ENCODE peak calls at places on chromosomes 6 and 20, in four cellular contexts. O, L, B and X are unnamed samples.
A peak's percentile ranks its signal among the peaks of the same experiment; 100 is the strongest.

GRCh38 chr6:142444800-142445405 is 143.1 kb downstream of the ADGRG6 start:
- DNase-seq in O (peak; percentile 86), L (no peak), B (no peak), X (no peak)

GRCh38 chr6:142374965-142375733 is 73.3 kb downstream of the ADGRG6 start:
- DNase-seq in O (peak; percentile 66), L (no peak), B (no peak), X (no peak)

GRCh38 chr6:137120748-137121147 is 52.7 kb downstream of the IL22RA2 start:
- DNase-seq in O (no peak), L (no peak), B (no peak), X (no peak)

GRCh38 chr6:113855500-113856010 is 1.6 kb upstream of the MARCKS start:
- DNase-seq in O (no peak), L (peak; percentile 53), B (peak; percentile 59), X (peak; percentile 32)

GRCh38 chr6:139175389-139175788 is 40.5 kb downstream of the HECA start:
- DNase-seq in O (no peak), L (no peak), B (no peak), X (peak; percentile 15)

GRCh38 chr6:20056350-20056992 is 155.8 kb downstream of the MBOAT1 start:
- DNase-seq in O (peak; percentile 59), L (no peak), B (no peak), X (peak; percentile 33)

GRCh38 chr6:116268589-116269293 is 11.0 kb downstream of the TSPYL1 start:
- DNase-seq in O (peak; percentile 85), L (no peak), B (no peak), X (peak; percentile 77)

GRCh38 chr6:35139924-35140524 is 1.1 kb downstream of the TCP11 start:
- DNase-seq in O (peak; percentile 69), L (peak; percentile 47), B (no peak), X (peak; percentile 62)

GRCh38 chr6:125795301-125795700 is 4.5 kb downstream of the NCOA7 start:
- DNase-seq in O (no peak), L (no peak), B (no peak), X (no peak)

GRCh38 chr6:134216304-134217029 is 101.4 kb downstream of the SGK1 start:
- DNase-seq in O (no peak), L (no peak), B (no peak), X (peak; percentile 40)

GRCh38 chr20:51696304-51697118 is 71.7 kb downstream of the ATP9A start:
- DNase-seq in O (no peak), L (no peak), B (no peak), X (no peak)

GRCh38 chr20:9514461-9515210 is at the start of gene LAMP5:
- DNase-seq in O (peak; percentile 86), L (no peak), B (peak; percentile 77), X (peak; percentile 85)

GRCh38 chr6:34583461-34583860 is 27.3 kb upstream of the SPDEF start:
- DNase-seq in O (no peak), L (no peak), B (no peak), X (no peak)

GRCh38 chr6:136465766-136466303 is 84.4 kb downstream of the MAP7 start:
- DNase-seq in O (no peak), L (no peak), B (no peak), X (no peak)

GRCh38 chr6:79742030-79742429 is 110.9 kb downstream of the SH3BGRL2 start:
- DNase-seq in O (no peak), L (no peak), B (no peak), X (no peak)

GRCh38 chr6:1689141-1689540 is 79.4 kb downstream of the FOXC1 start:
- DNase-seq in O (no peak), L (no peak), B (no peak), X (no peak)

GRCh38 chr6:137233561-137234504 is 14.6 kb upstream of the IFNGR1 start:
- DNase-seq in O (peak; percentile 11), L (peak; percentile 45), B (no peak), X (no peak)

GRCh38 chr20:49983123-49983847 is 505 bp downstream of the SNAI1 start:
- DNase-seq in O (no peak), L (no peak), B (no peak), X (no peak)

GRCh38 chr20:36700438-36700837 is 45.5 kb downstream of the NDRG3 start:
- DNase-seq in O (peak; percentile 33), L (no peak), B (no peak), X (no peak)

GRCh38 chr20:38429301-38429700 is 5.8 kb downstream of the SNHG17 start:
- DNase-seq in O (no peak), L (no peak), B (no peak), X (no peak)

GRCh38 chr20:41017448-41018042 is 11.1 kb upstream of the TOP1 start:
- DNase-seq in O (peak; percentile 31), L (peak; percentile 39), B (no peak), X (no peak)

GRCh38 chr20:10622657-10623418 is 51.0 kb downstream of the JAG1 start:
- DNase-seq in O (no peak), L (no peak), B (peak; percentile 52), X (no peak)

GRCh38 chr6:132058975-132059374 is 107.8 kb upstream of the CCN2 start:
- DNase-seq in O (no peak), L (no peak), B (no peak), X (no peak)

GRCh38 chr20:1945134-1945618 is 48.7 kb downstream of the PDYN start:
- DNase-seq in O (no peak), L (peak; percentile 27), B (peak; percentile 83), X (no peak)

GRCh38 chr20:47117789-47118188 is 223.1 kb downstream of the EYA2 start:
- DNase-seq in O (no peak), L (no peak), B (no peak), X (no peak)

GRCh38 chr20:62159835-62160234 is 16.3 kb downstream of the SS18L1 start:
- DNase-seq in O (no peak), L (no peak), B (no peak), X (no peak)

GRCh38 chr20:62161347-62161746 is 17.8 kb downstream of the SS18L1 start:
- DNase-seq in O (no peak), L (no peak), B (no peak), X (no peak)

GRCh38 chr20:62160253-62160652 is 16.7 kb downstream of the SS18L1 start:
- DNase-seq in O (no peak), L (no peak), B (no peak), X (no peak)

GRCh38 chr20:62159052-62159451 is 15.5 kb downstream of the SS18L1 start:
- DNase-seq in O (no peak), L (no peak), B (no peak), X (no peak)

DNA sequence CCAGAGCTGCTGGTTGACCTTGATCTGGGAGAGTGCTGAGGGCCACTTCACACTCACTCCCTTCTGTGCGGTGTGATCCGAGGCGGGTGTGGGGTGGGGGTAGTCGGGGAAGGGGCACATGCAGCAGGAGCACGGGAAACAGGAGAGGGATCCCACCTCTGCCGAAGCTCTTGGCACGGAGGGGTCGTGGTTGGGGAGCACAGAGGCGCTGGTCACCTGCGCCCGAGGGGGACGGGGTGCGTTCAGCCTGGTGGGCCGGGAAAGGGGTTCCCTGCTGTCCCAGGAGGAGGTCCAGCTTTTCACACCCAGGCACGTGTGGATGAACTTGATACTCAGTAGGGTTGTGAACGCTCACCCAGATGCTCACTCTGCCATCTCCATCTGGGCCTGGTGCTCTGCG is 17.3 kb downstream of the SS18L1 start:
- DNase-seq in O (no peak), L (no peak), B (no peak), X (no peak)
- H3K4me3 ChIP-seq in O (no peak overlapping the region), L (no peak overlapping the region), B (no peak overlapping the region), X (no peak overlapping the region)

DNA sequence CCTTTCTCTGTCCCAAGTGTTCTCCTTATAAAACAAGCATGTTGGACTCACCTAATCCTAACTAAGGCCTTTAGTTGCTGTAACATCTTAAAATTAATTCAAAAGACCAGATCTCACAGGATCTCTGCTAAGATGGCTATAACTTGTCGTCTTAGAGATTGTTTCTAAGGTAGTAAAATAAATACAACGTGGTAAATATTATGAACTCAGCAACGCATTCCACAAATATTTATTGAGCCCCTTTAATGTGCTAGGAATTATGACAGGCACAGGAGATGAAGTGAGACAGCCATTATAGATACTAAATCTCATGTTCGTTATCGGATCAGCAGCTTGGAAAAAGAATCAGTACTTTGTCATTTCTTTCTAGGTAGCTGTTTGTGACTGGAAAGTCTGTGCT is 20.8 kb upstream of the MCM3 start:
- DNase-seq in O (no peak), L (no peak), B (no peak), X (no peak)
- H3K9ac ChIP-seq in O (no peak overlapping the region), L (peak overlapping the region; percentile 43), B (no peak overlapping the region), X (peak overlapping the region; percentile 44)

DNA sequence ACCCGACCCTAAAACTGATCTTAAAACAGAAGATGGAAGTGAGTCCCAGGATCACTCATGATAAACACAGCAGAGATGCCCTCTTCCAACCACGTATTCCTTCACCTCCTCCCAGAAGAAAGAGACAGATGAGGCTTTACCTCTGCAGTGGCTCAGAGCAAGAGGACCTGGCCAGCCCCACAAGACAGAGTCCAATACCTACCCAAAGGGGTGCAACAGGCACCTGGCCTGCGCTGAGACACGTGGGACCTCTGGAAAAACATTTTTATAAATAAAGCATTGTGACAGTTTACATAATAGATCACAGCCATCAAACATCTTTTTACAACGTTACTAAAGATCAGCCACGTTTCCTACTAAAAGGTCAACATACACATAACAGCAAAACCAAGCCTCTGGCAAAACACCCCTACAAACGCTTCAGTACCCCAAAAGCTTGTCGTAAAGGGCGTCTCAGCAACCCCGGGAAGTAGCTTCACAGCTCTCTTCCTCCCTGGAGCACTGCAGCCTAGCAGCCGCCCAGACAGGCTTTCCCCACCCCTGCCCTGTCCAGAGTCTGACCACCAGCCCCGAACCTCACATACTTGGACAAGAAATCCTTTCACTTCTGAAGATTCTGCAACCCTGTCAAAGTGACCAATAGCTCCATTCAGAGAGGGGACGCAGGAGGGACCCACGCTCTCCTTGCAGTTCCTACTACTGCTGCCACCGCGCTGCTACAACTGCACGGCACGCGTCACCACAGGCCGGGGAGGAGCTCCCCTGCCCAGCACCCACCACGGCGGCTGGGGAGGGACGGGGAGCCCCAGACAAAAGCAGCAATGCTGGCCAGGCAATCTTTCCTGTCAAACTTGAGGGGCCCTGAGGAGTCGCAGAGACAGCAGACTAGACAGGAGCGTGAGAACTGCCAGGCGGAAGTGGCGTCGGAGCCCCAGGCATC is 2.8 kb downstream of the TAF4 start:
- DNase-seq in O (no peak), L (no peak), B (no peak), X (no peak)
- H3K4me3 ChIP-seq in O (no peak overlapping the region), L (no peak overlapping the region), B (no peak overlapping the region), X (no peak overlapping the region)

GRCh38 chr20:33790571-33790970 is 20.6 kb upstream of the CHMP4B start:
- DNase-seq in O (no peak), L (peak; percentile 87), B (no peak), X (no peak)
- H3K9ac ChIP-seq in O (no peak overlapping the region), L (peak overlapping the region; percentile 51), B (no peak overlapping the region), X (no peak overlapping the region)

DNA sequence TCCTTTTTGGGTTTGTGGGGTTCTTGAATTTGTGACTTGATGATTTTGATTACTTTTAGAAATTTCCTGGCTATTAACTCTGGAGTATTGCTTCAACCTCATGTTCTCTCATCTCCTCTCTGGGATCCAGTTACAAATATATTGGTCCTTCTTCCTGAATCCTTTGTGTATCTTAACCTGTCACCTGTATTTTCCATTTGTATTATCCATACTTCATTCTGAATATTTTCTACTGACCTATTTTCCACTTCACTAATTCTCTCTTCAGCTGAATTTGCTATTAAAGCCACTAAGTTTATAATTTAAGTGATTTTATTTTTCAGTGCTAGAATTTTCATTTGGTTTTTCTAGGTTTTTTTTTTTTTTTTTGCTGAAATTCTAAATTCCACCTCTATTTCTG is 6.4 kb upstream of the BHLHE23 start:
- DNase-seq in O (no peak), L (no peak), B (no peak), X (no peak)
- H3K4me3 ChIP-seq in O (no peak overlapping the region), L (no peak overlapping the region), B (no peak overlapping the region), X (no peak overlapping the region)